ENCODE peak calls at places on chromosome 15, in six cellular contexts. B, J, O, D, Q and V are unnamed samples.
A peak's percentile ranks its signal among the peaks of the same experiment; 100 is the strongest.

GRCh38 chr15:92906038-92906437 is 5.9 kb downstream of the CHD2 start:
- DNase-seq in B (no peak), J (no peak), O (no peak), D (no peak), Q (no peak), V (no peak)

GRCh38 chr15:65963911-65964482 is 94.7 kb downstream of the RAB11A start:
- DNase-seq in B (no peak), J (no peak), O (no peak), D (no peak), Q (no peak), V (no peak)

GRCh38 chr15:96331942-96332853 is 1.7 kb downstream of the NR2F2 start:
- DNase-seq in B (no peak), J (peak; percentile 74), O (peak; percentile 84), D (peak; percentile 70), Q (no peak), V (no peak)

GRCh38 chr15:41965441-41966413 is 6.6 kb downstream of the EHD4 start:
- DNase-seq in B (no peak), J (no peak), O (peak; percentile 39), D (no peak), Q (no peak), V (no peak)

GRCh38 chr15:99566157-99566900 is 545 bp downstream of the MEF2A start:
- DNase-seq in B (no peak), J (peak; percentile 40), O (peak; percentile 53), D (peak; percentile 28), Q (peak; percentile 27), V (peak; percentile 55)

GRCh38 chr15:95584088-95584487 is 746.4 kb upstream of the NR2F2 start:
- DNase-seq in B (no peak), J (no peak), O (no peak), D (peak; percentile 10), Q (no peak), V (no peak)

GRCh38 chr15:59814409-59814808 is 125.3 kb upstream of the BNIP2 start:
- DNase-seq in B (no peak), J (no peak), O (no peak), D (no peak), Q (no peak), V (no peak)

GRCh38 chr15:97684249-97684648 is 276.3 kb upstream of the ARRDC4 start:
- DNase-seq in B (no peak), J (no peak), O (no peak), D (no peak), Q (no peak), V (peak; percentile 26)

GRCh38 chr15:41892621-41893421 is 1.0 kb downstream of the SPTBN5 start:
- DNase-seq in B (peak; percentile 22), J (no peak), O (no peak), D (no peak), Q (no peak), V (peak; percentile 72)